ENCODE peak calls at places on chromosomes 1 and 21, in eight cellular contexts. One of them, this sample, is unnamed.

GRCh38 chr1:11784993-11785769 is 20.6 kb downstream of the MTHFR start:
- DNase-seq in kidney: peak
- DNase-seq in brain microvascular endothelial cell: no peak
- DNase-seq in cardiac muscle cell: peak
- DNase-seq in CD4-positive, alpha-beta memory T cell: no peak
- DNase-seq in fibroblast of lung: peak
- DNase-seq in spleen: peak
- DNase-seq in right atrium auricular region: peak
- DNase-seq in this sample: peak

GRCh38 chr1:85061711-85062424 is 13.6 kb upstream of the MCOLN3 start:
- DNase-seq in fibroblast of lung: peak
- DNase-seq in kidney: peak
- DNase-seq in cardiac muscle cell: peak
- DNase-seq in CD4-positive, alpha-beta memory T cell: peak
- DNase-seq in brain microvascular endothelial cell: peak
- DNase-seq in spleen: peak
- DNase-seq in right atrium auricular region: peak
- DNase-seq in this sample: peak

GRCh38 chr1:150562384-150563339 is 13.5 kb downstream of the ADAMTSL4 start:
- DNase-seq in brain microvascular endothelial cell: no peak
- DNase-seq in kidney: no peak
- DNase-seq in right atrium auricular region: no peak
- DNase-seq in fibroblast of lung: no peak
- DNase-seq in spleen: peak
- DNase-seq in cardiac muscle cell: no peak
- DNase-seq in CD4-positive, alpha-beta memory T cell: peak
- DNase-seq in this sample: peak

GRCh38 chr1:43468403-43468802 is 14.7 kb upstream of the HYI start:
- DNase-seq in fibroblast of lung: no peak
- DNase-seq in right atrium auricular region: no peak
- DNase-seq in kidney: no peak
- DNase-seq in brain microvascular endothelial cell: no peak
- DNase-seq in CD4-positive, alpha-beta memory T cell: no peak
- DNase-seq in spleen: no peak
- DNase-seq in cardiac muscle cell: no peak
- DNase-seq in this sample: no peak

GRCh38 chr1:45836451-45836850 is 33.0 kb downstream of the MAST2 start:
- DNase-seq in fibroblast of lung: no peak
- DNase-seq in cardiac muscle cell: no peak
- DNase-seq in kidney: no peak
- DNase-seq in spleen: no peak
- DNase-seq in right atrium auricular region: no peak
- DNase-seq in CD4-positive, alpha-beta memory T cell: no peak
- DNase-seq in brain microvascular endothelial cell: no peak
- DNase-seq in this sample: no peak

GRCh38 chr1:30966690-30967369 is 58.3 kb upstream of the SDC3 start:
- DNase-seq in kidney: no peak
- DNase-seq in fibroblast of lung: peak
- DNase-seq in CD4-positive, alpha-beta memory T cell: no peak
- DNase-seq in brain microvascular endothelial cell: peak
- DNase-seq in cardiac muscle cell: peak
- DNase-seq in spleen: no peak
- DNase-seq in right atrium auricular region: no peak
- DNase-seq in this sample: peak

GRCh38 chr1:113641396-113641795 is 117.9 kb downstream of the PHTF1 start:
- DNase-seq in kidney: no peak
- DNase-seq in brain microvascular endothelial cell: no peak
- DNase-seq in cardiac muscle cell: no peak
- DNase-seq in spleen: no peak
- DNase-seq in fibroblast of lung: peak
- DNase-seq in right atrium auricular region: no peak
- DNase-seq in CD4-positive, alpha-beta memory T cell: no peak
- DNase-seq in this sample: no peak

GRCh38 chr1:1920608-1921458 is 1.8 kb upstream of the TMEM52 start:
- DNase-seq in brain microvascular endothelial cell: no peak
- DNase-seq in CD4-positive, alpha-beta memory T cell: no peak
- DNase-seq in spleen: peak
- DNase-seq in fibroblast of lung: no peak
- DNase-seq in right atrium auricular region: no peak
- DNase-seq in kidney: peak
- DNase-seq in cardiac muscle cell: no peak
- DNase-seq in this sample: no peak

GRCh38 chr1:85577421-85578320 is 2.9 kb upstream of the CCN1 start:
- DNase-seq in CD4-positive, alpha-beta memory T cell: no peak
- DNase-seq in fibroblast of lung: no peak
- DNase-seq in cardiac muscle cell: peak
- DNase-seq in brain microvascular endothelial cell: peak
- DNase-seq in spleen: no peak
- DNase-seq in right atrium auricular region: no peak
- DNase-seq in kidney: peak
- DNase-seq in this sample: peak

GRCh38 chr1:41835488-41835887 is 83.2 kb downstream of the HIVEP3 start:
- DNase-seq in right atrium auricular region: no peak
- DNase-seq in CD4-positive, alpha-beta memory T cell: no peak
- DNase-seq in fibroblast of lung: no peak
- DNase-seq in spleen: no peak
- DNase-seq in brain microvascular endothelial cell: no peak
- DNase-seq in kidney: no peak
- DNase-seq in cardiac muscle cell: no peak
- DNase-seq in this sample: no peak

GRCh38 chr1:44717196-44717595 is 13.8 kb downstream of the RNU5D-1 start:
- DNase-seq in fibroblast of lung: no peak
- DNase-seq in brain microvascular endothelial cell: no peak
- DNase-seq in CD4-positive, alpha-beta memory T cell: no peak
- DNase-seq in spleen: peak
- DNase-seq in right atrium auricular region: no peak
- DNase-seq in cardiac muscle cell: no peak
- DNase-seq in kidney: no peak
- DNase-seq in this sample: no peak

GRCh38 chr1:44717653-44718052 is 13.3 kb downstream of the RNU5D-1 start:
- DNase-seq in spleen: no peak
- DNase-seq in CD4-positive, alpha-beta memory T cell: no peak
- DNase-seq in brain microvascular endothelial cell: no peak
- DNase-seq in right atrium auricular region: no peak
- DNase-seq in cardiac muscle cell: no peak
- DNase-seq in kidney: no peak
- DNase-seq in fibroblast of lung: no peak
- DNase-seq in this sample: no peak

GRCh38 chr1:44721521-44722361 is 9.2 kb downstream of the RNU5D-1 start:
- DNase-seq in kidney: no peak
- DNase-seq in CD4-positive, alpha-beta memory T cell: peak
- DNase-seq in spleen: peak
- DNase-seq in fibroblast of lung: peak
- DNase-seq in brain microvascular endothelial cell: peak
- DNase-seq in cardiac muscle cell: peak
- DNase-seq in right atrium auricular region: no peak
- DNase-seq in this sample: peak

GRCh38 chr1:44720281-44720680 is 10.7 kb downstream of the RNU5D-1 start:
- DNase-seq in right atrium auricular region: no peak
- DNase-seq in spleen: peak
- DNase-seq in cardiac muscle cell: no peak
- DNase-seq in CD4-positive, alpha-beta memory T cell: no peak
- DNase-seq in brain microvascular endothelial cell: no peak
- DNase-seq in fibroblast of lung: no peak
- DNase-seq in kidney: no peak
- DNase-seq in this sample: no peak

GRCh38 chr1:44719318-44719717 is 11.7 kb downstream of the RNU5D-1 start:
- DNase-seq in brain microvascular endothelial cell: no peak
- DNase-seq in fibroblast of lung: no peak
- DNase-seq in kidney: no peak
- DNase-seq in right atrium auricular region: no peak
- DNase-seq in cardiac muscle cell: no peak
- DNase-seq in spleen: peak
- DNase-seq in CD4-positive, alpha-beta memory T cell: no peak
- DNase-seq in this sample: no peak
- H3K27ac ChIP-seq in brain microvascular endothelial cell: no peak
- H3K27ac ChIP-seq in fibroblast of lung: no peak
- H3K27ac ChIP-seq in kidney: no peak
- H3K27ac ChIP-seq in right atrium auricular region: no peak
- H3K27ac ChIP-seq in cardiac muscle cell: no peak
- H3K27ac ChIP-seq in spleen: peak
- H3K27ac ChIP-seq in CD4-positive, alpha-beta memory T cell: no peak
- H3K27ac ChIP-seq in this sample: no peak

DNA sequence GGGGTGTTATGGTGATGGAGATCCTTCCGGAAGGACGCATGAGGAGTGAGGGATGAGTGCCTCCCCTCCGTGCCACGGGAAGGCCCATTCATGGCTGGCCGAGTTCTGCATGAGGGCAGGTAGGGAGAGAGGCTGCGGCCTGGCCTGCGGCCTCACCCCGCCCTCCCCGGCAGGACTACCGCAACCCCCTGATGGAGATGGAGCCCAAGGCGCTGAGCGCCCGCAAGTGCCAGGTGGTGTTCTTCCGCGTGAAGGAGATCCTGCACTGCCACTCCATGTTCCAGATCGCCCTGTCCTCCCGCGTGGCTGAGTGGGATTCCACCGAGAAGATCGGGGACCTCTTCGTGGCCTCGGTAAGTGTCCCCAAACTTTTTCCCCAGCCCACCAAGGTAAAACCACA is 83.3 kb downstream of the ARHGEF10L start:
- DNase-seq in right atrium auricular region: no peak
- DNase-seq in brain microvascular endothelial cell: no peak
- DNase-seq in cardiac muscle cell: no peak
- DNase-seq in CD4-positive, alpha-beta memory T cell: no peak
- DNase-seq in spleen: no peak
- DNase-seq in fibroblast of lung: no peak
- DNase-seq in kidney: no peak
- DNase-seq in this sample: no peak
- H3K27ac ChIP-seq in right atrium auricular region: peak
- H3K27ac ChIP-seq in brain microvascular endothelial cell: no peak
- H3K27ac ChIP-seq in cardiac muscle cell: no peak
- H3K27ac ChIP-seq in CD4-positive, alpha-beta memory T cell: no peak
- H3K27ac ChIP-seq in spleen: no peak
- H3K27ac ChIP-seq in fibroblast of lung: no peak
- H3K27ac ChIP-seq in kidney: no peak
- H3K27ac ChIP-seq in this sample: no peak

GRCh38 chr21:17900281-17900989 is 81.3 kb upstream of the C21orf91 start:
- DNase-seq in CD4-positive, alpha-beta memory T cell: no peak
- DNase-seq in spleen: no peak
- DNase-seq in fibroblast of lung: no peak
- DNase-seq in cardiac muscle cell: no peak
- DNase-seq in right atrium auricular region: no peak
- DNase-seq in brain microvascular endothelial cell: no peak
- DNase-seq in kidney: no peak
- DNase-seq in this sample: peak
- H3K27ac ChIP-seq in CD4-positive, alpha-beta memory T cell: no peak
- H3K27ac ChIP-seq in spleen: no peak
- H3K27ac ChIP-seq in fibroblast of lung: no peak
- H3K27ac ChIP-seq in cardiac muscle cell: no peak
- H3K27ac ChIP-seq in right atrium auricular region: peak
- H3K27ac ChIP-seq in brain microvascular endothelial cell: no peak
- H3K27ac ChIP-seq in kidney: no peak
- H3K27ac ChIP-seq in this sample: peak

GRCh38 chr1:208225954-208226937 is 17.9 kb downstream of the PLXNA2 start:
- DNase-seq in CD4-positive, alpha-beta memory T cell: no peak
- DNase-seq in spleen: no peak
- DNase-seq in brain microvascular endothelial cell: no peak
- DNase-seq in kidney: peak
- DNase-seq in cardiac muscle cell: no peak
- DNase-seq in right atrium auricular region: no peak
- DNase-seq in fibroblast of lung: no peak
- DNase-seq in this sample: no peak

GRCh38 chr1:208224192-208224713 is 19.9 kb downstream of the PLXNA2 start:
- DNase-seq in right atrium auricular region: no peak
- DNase-seq in CD4-positive, alpha-beta memory T cell: no peak
- DNase-seq in brain microvascular endothelial cell: no peak
- DNase-seq in fibroblast of lung: no peak
- DNase-seq in spleen: no peak
- DNase-seq in cardiac muscle cell: no peak
- DNase-seq in kidney: no peak
- DNase-seq in this sample: no peak

GRCh38 chr1:208228026-208228425 is 16.2 kb downstream of the PLXNA2 start:
- DNase-seq in spleen: no peak
- DNase-seq in fibroblast of lung: no peak
- DNase-seq in CD4-positive, alpha-beta memory T cell: no peak
- DNase-seq in kidney: no peak
- DNase-seq in brain microvascular endothelial cell: no peak
- DNase-seq in right atrium auricular region: no peak
- DNase-seq in cardiac muscle cell: no peak
- DNase-seq in this sample: no peak

GRCh38 chr1:208228550-208228949 is 15.6 kb downstream of the PLXNA2 start:
- DNase-seq in brain microvascular endothelial cell: no peak
- DNase-seq in CD4-positive, alpha-beta memory T cell: no peak
- DNase-seq in spleen: no peak
- DNase-seq in fibroblast of lung: no peak
- DNase-seq in cardiac muscle cell: no peak
- DNase-seq in kidney: no peak
- DNase-seq in right atrium auricular region: no peak
- DNase-seq in this sample: no peak

DNA sequence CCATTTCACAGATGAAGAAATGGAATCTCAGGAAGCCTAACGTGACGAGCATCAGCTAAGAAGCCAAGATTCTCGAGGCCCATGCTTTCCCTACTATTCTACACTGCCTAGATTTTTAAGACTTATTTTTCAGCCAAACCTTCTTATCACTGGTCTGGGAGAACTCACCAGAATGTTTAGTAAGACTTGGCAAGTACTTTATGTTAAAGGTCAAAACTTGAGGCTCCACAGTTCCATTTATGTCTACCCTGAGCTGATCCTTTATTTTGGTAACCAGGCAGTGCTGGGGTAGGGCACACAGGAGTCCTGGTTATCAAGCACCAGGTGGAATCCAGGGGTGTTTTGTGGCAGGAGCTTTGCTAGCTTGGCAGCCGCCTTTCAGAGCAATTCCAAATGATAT is 16.8 kb downstream of the PLXNA2 start:
- DNase-seq in brain microvascular endothelial cell: no peak
- DNase-seq in kidney: no peak
- DNase-seq in CD4-positive, alpha-beta memory T cell: no peak
- DNase-seq in fibroblast of lung: no peak
- DNase-seq in right atrium auricular region: no peak
- DNase-seq in cardiac muscle cell: no peak
- DNase-seq in spleen: no peak
- DNase-seq in this sample: no peak
- H3K27ac ChIP-seq in brain microvascular endothelial cell: peak
- H3K27ac ChIP-seq in kidney: no peak
- H3K27ac ChIP-seq in CD4-positive, alpha-beta memory T cell: no peak
- H3K27ac ChIP-seq in fibroblast of lung: no peak
- H3K27ac ChIP-seq in right atrium auricular region: peak
- H3K27ac ChIP-seq in cardiac muscle cell: no peak
- H3K27ac ChIP-seq in spleen: no peak
- H3K27ac ChIP-seq in this sample: no peak